ENCODE peak calls at places on chromosomes 13 and 19, in seven cellular contexts. V is neural progenitor cell, X is PC-3, N is GM23338, H is HCT116, Q is GM23248, L is SK-N-SH. K is an unnamed sample.
A peak's percentile ranks its signal among the peaks of the same experiment; 100 is the strongest.

GRCh38 chr13:113083402-113084061 is 22.1 kb upstream of the F7 start:
- DNase-seq in V (no peak), H (peak; percentile 42), X (peak; percentile 52), Q (peak; percentile 73), N (no peak), L (no peak), K (no peak)

GRCh38 chr13:44732503-44733098 is 156.5 kb upstream of the TSC22D1 start:
- DNase-seq in X (no peak), H (no peak), Q (no peak), V (no peak), L (no peak), N (peak; percentile 10), K (peak; percentile 57)

GRCh38 chr19:46913852-46914430 is 53.1 kb downstream of the ARHGAP35 start:
- DNase-seq in V (no peak), X (peak; percentile 34), N (no peak), Q (peak; percentile 69), H (no peak), L (no peak), K (no peak)

GRCh38 chr13:29514720-29515310 is 80.7 kb downstream of the SLC7A1 start:
- DNase-seq in N (no peak), L (no peak), V (no peak), X (no peak), H (no peak), Q (no peak), K (no peak)

GRCh38 chr19:11377237-11377636 is 2.8 kb downstream of the SWSAP1 start:
- DNase-seq in V (no peak), Q (peak; percentile 87), N (peak; percentile 27), L (no peak), H (no peak), X (peak; percentile 96), K (peak; percentile 39)

GRCh38 chr13:39370554-39370953 is 232.4 kb downstream of the LHFPL6 start:
- DNase-seq in X (no peak), N (no peak), Q (peak; percentile 86), V (no peak), H (no peak), L (no peak), K (peak; percentile 10)

GRCh38 chr19:4369888-4370260 is 26.5 kb downstream of the MPND start:
- DNase-seq in N (peak; percentile 65), H (no peak), Q (no peak), V (peak; percentile 59), X (no peak), L (no peak), K (no peak)

GRCh38 chr19:38830039-38830733 is 1.4 kb downstream of the ECH1 start:
- DNase-seq in X (peak; percentile 31), Q (peak; percentile 79), V (no peak), N (no peak), L (no peak), H (no peak), K (no peak)

GRCh38 chr13:98420560-98421175 is 156.2 kb downstream of the STK24 start:
- DNase-seq in X (no peak), Q (no peak), H (no peak), L (no peak), N (no peak), V (no peak), K (no peak)

GRCh38 chr13:105202384-105202783 is 1333.1 kb downstream of the EFNB2 start:
- DNase-seq in L (peak; percentile 9), Q (no peak), V (peak; percentile 56), X (peak; percentile 43), H (peak; percentile 19), N (peak; percentile 78), K (peak; percentile 54)

GRCh38 chr13:31982540-31982939 is 49.0 kb upstream of the FRY start:
- DNase-seq in L (peak; percentile 54), N (no peak), V (no peak), X (peak; percentile 89), H (peak; percentile 63), Q (peak; percentile 95), K (peak; percentile 70)

GRCh38 chr13:66940113-66940512 is 290.0 kb downstream of the PCDH9 start:
- DNase-seq in L (no peak), X (no peak), Q (no peak), H (no peak), N (no peak), V (no peak), K (no peak)

GRCh38 chr19:39098365-39099269 is 14.4 kb downstream of the ACP7 start:
- DNase-seq in L (peak; percentile 52), Q (no peak), V (no peak), H (no peak), N (peak; percentile 64), X (no peak), K (no peak)

GRCh38 chr19:2494084-2494446 is 18.1 kb downstream of the GADD45B start:
- DNase-seq in N (no peak), V (no peak), H (no peak), L (peak; percentile 75), Q (peak; percentile 97), X (peak; percentile 38), K (peak; percentile 49)

GRCh38 chr19:10209305-10209704 is 14.6 kb upstream of the DNMT1 start:
- DNase-seq in X (peak; percentile 67), H (no peak), V (no peak), L (no peak), Q (peak; percentile 62), N (no peak), K (no peak)
- TF ChIP-seq EZH2phosphoT487 in X (no peak), H (no peak), V (no peak), L (no peak), Q (no peak), N (no peak), K (no peak)

GRCh38 chr19:55153652-55154264 is 3.8 kb downstream of the TNNI3 start:
- DNase-seq in N (no peak), X (no peak), V (no peak), H (no peak), Q (no peak), L (no peak), K (no peak)
- H3K27me3 ChIP-seq in N (peaks cover 10% of the 10 kb centered on the region), X (no peaks in the 10 kb centered on the region), V (peaks cover 10% of the 10 kb centered on the region), H (no peaks in the 10 kb centered on the region), Q (peaks cover 23% of the 10 kb centered on the region), L (peaks cover 14% of the 10 kb centered on the region), K (peaks cover 39% of the 10 kb centered on the region)

DNA sequence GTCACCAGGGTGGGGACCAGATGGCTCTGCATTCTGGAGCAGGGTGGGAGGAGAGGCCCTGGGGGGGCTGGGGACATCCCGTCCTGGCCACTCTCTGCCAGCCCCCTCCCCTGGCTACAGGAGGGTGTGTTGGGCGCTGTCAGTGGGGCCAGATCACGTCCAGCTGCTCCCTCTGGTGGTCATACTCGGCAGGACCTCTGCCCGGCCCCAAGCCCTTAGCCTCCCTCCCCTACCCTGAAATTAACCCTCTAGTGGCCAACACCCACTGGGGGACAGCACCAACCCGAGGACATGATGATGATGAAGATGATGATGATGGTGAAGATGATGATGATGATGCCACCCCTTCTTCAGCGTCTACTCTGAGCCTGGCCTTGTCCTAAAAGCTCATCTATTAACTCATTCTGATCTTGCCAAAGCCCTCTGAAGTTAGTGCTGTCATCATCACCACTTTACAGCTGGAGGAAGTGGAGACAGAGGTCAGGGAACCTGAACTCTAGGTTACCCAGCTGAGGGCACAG is 590 bp upstream of the LGI4 start:
- DNase-seq in L (peak; percentile 98), N (peak; percentile 87), Q (peak; percentile 67), V (peak; percentile 88), X (peak; percentile 62), H (peak; percentile 51), K (peak; percentile 88)
- H3K4me3 ChIP-seq in L (no peak overlapping the region), N (peak overlapping the region; percentile 48), Q (no peak overlapping the region), V (peak overlapping the region; percentile 33), X (no peak overlapping the region), H (no peak overlapping the region), K (no peak overlapping the region)

DNA sequence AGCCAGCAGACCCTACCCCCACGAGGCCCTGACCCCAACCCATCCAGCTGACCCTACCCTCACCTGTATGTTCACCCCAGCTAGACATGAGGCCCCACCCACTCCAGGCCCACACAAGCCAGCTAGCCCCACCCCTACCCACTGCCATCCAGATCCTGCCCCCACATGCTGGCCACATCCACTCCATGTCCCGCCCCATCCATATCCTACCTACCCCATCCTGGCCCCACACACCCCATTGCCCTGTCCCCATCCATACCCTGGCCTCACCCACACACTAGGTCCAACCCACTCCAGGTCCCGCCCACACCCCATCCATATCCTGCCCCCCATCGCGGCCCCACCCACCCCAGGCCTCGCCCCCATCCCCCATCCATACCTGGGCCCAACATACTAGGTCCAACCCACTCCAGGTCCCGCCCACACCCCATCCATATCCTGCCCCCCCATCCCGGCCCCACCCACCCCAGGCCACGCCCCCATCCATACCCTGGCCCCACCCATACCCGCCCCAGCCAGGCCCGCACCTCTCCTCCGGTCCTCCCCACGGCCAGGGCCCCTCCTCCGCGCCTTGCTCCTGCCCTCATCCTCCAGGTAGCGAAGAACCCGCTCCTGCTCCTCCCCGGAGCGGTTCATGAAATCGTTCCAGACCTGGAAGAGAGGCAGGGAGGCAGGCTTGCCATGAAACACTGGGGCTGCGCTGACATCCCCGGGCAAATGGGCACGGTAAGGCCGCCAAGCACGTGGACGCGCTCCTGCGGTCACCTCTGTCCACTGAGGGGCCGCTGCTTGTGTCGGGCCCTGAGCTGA is 7.2 kb downstream of the RNU6-9 start:
- DNase-seq in L (peak; percentile 87), Q (no peak), N (peak; percentile 77), H (no peak), X (peak; percentile 23), V (no peak), K (no peak)
- TF ChIP-seq EZH2phosphoT487 in L (no peak), Q (no peak), N (no peak), H (no peak), X (no peak), V (no peak), K (no peak)

GRCh38 chr19:41844601-41845000 is at the start of gene LYPD4:
- DNase-seq in V (no peak), Q (no peak), X (no peak), H (no peak), L (peak; percentile 53), N (peak; percentile 66), K (no peak)

GRCh38 chr19:41845001-41845050 is at the start of gene DMRTC2:
- DNase-seq in L (no peak), X (no peak), N (no peak), V (no peak), Q (no peak), H (no peak), K (no peak)

GRCh38 chr19:41837981-41838708 is 6.3 kb downstream of the LYPD4 start:
- DNase-seq in N (no peak), X (no peak), V (no peak), H (no peak), Q (no peak), L (no peak), K (no peak)

GRCh38 chr19:41843371-41843770 is 1.1 kb downstream of the LYPD4 start:
- DNase-seq in H (no peak), Q (no peak), X (no peak), N (no peak), V (no peak), L (no peak), K (no peak)

DNA sequence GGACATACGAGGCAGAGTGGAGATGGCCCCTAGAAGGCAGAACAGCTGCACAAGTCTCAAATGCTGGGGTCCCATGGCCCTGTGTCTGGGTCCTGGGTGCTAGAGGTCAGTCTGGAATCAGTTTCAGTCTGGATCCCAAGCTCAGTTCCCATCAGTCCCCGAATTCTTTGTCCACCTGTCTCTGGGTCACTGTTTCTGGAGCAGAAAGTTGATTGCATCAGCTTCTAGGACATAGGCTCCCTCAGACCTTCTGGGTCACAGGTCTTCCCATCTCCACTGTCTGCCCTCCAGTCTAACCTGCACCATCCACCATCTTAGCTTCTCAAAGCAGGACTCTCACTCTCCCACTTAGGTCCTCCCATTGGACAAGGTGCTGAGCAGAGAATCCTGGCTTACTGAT is 5.3 kb downstream of the LYPD4 start:
- DNase-seq in N (no peak), X (no peak), L (no peak), Q (no peak), H (no peak), V (no peak), K (no peak)
- H3K27me3 ChIP-seq in N (no peaks in the 10 kb centered on the region), X (no peaks in the 10 kb centered on the region), L (peaks cover 40% of the 10 kb centered on the region), Q (peaks cover 15% of the 10 kb centered on the region), H (peaks cover 15% of the 10 kb centered on the region), V (peaks cover 50% of the 10 kb centered on the region), K (peaks cover 12% of the 10 kb centered on the region)

GRCh38 chr19:42542791-42543190 is 14.5 kb upstream of the CEACAM1 start:
- DNase-seq in X (no peak), N (no peak), H (no peak), L (no peak), Q (no peak), V (no peak), K (no peak)
- H3K4me3 ChIP-seq in X (no peak overlapping the region), N (no peak overlapping the region), H (no peak overlapping the region), L (no peak overlapping the region), Q (no peak overlapping the region), V (no peak overlapping the region), K (no peak overlapping the region)

K was measured in hepatocyte.